ENCODE peak calls at places on chromosomes 16 and 17, in five cellular contexts. E, V, M, Q and H are unnamed samples.
A peak's percentile ranks its signal among the peaks of the same experiment; 100 is the strongest.

GRCh38 chr16:48317614-48318013 is 67.6 kb downstream of the SIAH1 start:
- DNase-seq in E (no peak), V (no peak), Q (peak; percentile 89), M (peak; percentile 48), H (peak; percentile 24)

GRCh38 chr17:48484256-48484655 is 46.6 kb downstream of the HOXB1 start:
- DNase-seq in Q (peak; percentile 87), E (no peak), M (no peak), V (no peak), H (no peak)

GRCh38 chr16:66551362-66551761 is 1.0 kb upstream of the CKLF start:
- DNase-seq in Q (peak; percentile 24), E (peak; percentile 68), M (no peak), V (no peak), H (peak; percentile 38)

GRCh38 chr17:17824780-17825614 is 11.8 kb downstream of the SREBF1 start:
- DNase-seq in V (no peak), E (no peak), Q (no peak), M (no peak), H (no peak)

GRCh38 chr16:46482895-46483294 is 138.3 kb downstream of the SHCBP1 start:
- DNase-seq in Q (no peak), M (no peak), E (no peak), V (no peak), H (no peak)

GRCh38 chr17:4072487-4073157 is 70.2 kb downstream of the ZZEF1 start:
- DNase-seq in Q (peak; percentile 72), M (peak; percentile 43), V (no peak), E (no peak), H (no peak)

GRCh38 chr17:72514321-72514861 is 393.6 kb downstream of the SOX9 start:
- DNase-seq in Q (peak; percentile 82), M (no peak), V (no peak), E (no peak), H (no peak)

GRCh38 chr16:29009838-29010166 is 24.9 kb downstream of the LAT start:
- DNase-seq in E (no peak), M (no peak), Q (no peak), V (no peak), H (no peak)

GRCh38 chr17:78991017-78991783 is 11.5 kb upstream of the LGALS3BP start:
- DNase-seq in M (no peak), Q (no peak), V (peak; percentile 5), E (no peak), H (no peak)

GRCh38 chr17:64005734-64006167 is 7.6 kb downstream of the PRR29 start:
- DNase-seq in M (no peak), E (no peak), Q (no peak), V (no peak), H (no peak)

GRCh38 chr17:63519972-63520882 is 2.9 kb upstream of the KCNH6 start:
- DNase-seq in E (no peak), V (no peak), Q (no peak), M (no peak), H (no peak)

GRCh38 chr16:78240459-78241222 is 141.2 kb downstream of the WWOX start:
- DNase-seq in M (peak; percentile 84), V (no peak), Q (no peak), E (no peak), H (peak; percentile 50)

GRCh38 chr16:57538235-57538711 is 1.9 kb upstream of the CCDC102A start:
- DNase-seq in V (no peak), Q (no peak), E (no peak), M (no peak), H (no peak)

GRCh38 chr17:76681222-76682137 is 29.3 kb downstream of the MXRA7 start:
- DNase-seq in Q (peak; percentile 52), V (peak; percentile 68), E (peak; percentile 87), M (peak; percentile 60), H (peak; percentile 69)

GRCh38 chr17:1713160-1713877 is 3.1 kb upstream of the TLCD2 start:
- DNase-seq in M (no peak), E (no peak), V (no peak), Q (peak; percentile 18), H (no peak)

GRCh38 chr17:49287481-49287880 is 56.9 kb upstream of the PHOSPHO1 start:
- DNase-seq in E (no peak), M (no peak), V (no peak), Q (no peak), H (no peak)

GRCh38 chr17:73798111-73798748 is 154.0 kb upstream of the SDK2 start:
- DNase-seq in E (no peak), M (peak; percentile 87), Q (peak; percentile 94), V (no peak), H (peak; percentile 99)

GRCh38 chr16:84566580-84567244 is 51.2 kb downstream of the COTL1 start:
- DNase-seq in M (no peak), E (no peak), V (no peak), Q (no peak), H (no peak)

GRCh38 chr17:64741924-64742670 is 80.0 kb upstream of the SMURF2 start:
- DNase-seq in E (no peak), M (no peak), Q (peak; percentile 72), V (peak; percentile 35), H (no peak)

GRCh38 chr17:21275047-21275578 is 9.4 kb upstream of the MAP2K3 start:
- DNase-seq in Q (no peak), E (no peak), M (no peak), V (no peak), H (no peak)

GRCh38 chr17:70138309-70138865 is 30.9 kb upstream of the KCNJ2 start:
- DNase-seq in M (no peak), Q (peak; percentile 88), E (no peak), V (no peak), H (no peak)

GRCh38 chr17:35390156-35390555 is 16.7 kb upstream of the SLFN11 start:
- DNase-seq in V (no peak), M (no peak), Q (no peak), E (no peak), H (no peak)

GRCh38 chr17:55717898-55718735 is 4.5 kb downstream of the TMEM100 start:
- DNase-seq in M (peak; percentile 55), V (peak; percentile 51), Q (peak; percentile 58), E (peak; percentile 83), H (peak; percentile 80)

GRCh38 chr16:10859020-10859419 is 18.0 kb upstream of the CIITA start:
- DNase-seq in V (no peak), E (no peak), M (no peak), Q (no peak), H (no peak)

GRCh38 chr16:10866196-10866976 is 10.6 kb upstream of the CIITA start:
- DNase-seq in M (no peak), Q (peak; percentile 17), V (peak; percentile 64), E (no peak), H (no peak)

GRCh38 chr16:10858203-10858602 is 18.8 kb upstream of the CIITA start:
- DNase-seq in E (no peak), Q (no peak), M (peak; percentile 21), V (no peak), H (no peak)

GRCh38 chr16:10859650-10860049 is 17.4 kb upstream of the CIITA start:
- DNase-seq in Q (no peak), V (no peak), M (peak; percentile 87), E (no peak), H (peak; percentile 75)

DNA sequence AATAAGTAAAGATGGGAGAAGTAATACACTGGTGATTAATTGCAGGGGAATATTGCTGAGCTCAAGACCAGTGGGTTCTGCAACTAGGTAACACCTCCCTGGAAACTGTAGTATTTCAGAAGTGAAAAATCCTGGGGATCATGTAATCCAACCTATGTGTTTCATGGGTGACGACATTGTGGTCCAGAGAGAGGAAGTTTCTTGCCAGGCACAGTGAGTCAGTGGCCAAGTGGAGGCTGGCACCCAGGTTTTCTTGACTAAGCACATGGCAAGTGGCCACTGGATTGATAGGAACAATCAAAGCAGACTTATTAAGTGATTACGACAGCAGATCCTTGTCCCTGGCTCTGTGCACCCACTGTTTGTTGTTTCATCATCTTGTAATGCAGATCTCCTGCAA is 14.6 kb upstream of the CIITA start:
- DNase-seq in Q (peak; percentile 92), V (no peak), E (no peak), M (peak; percentile 99), H (peak; percentile 99)
- TF ChIP-seq CTCF in Q (no peak), V (no peak), E (no peak), M (no peak), H (no peak)

DNA sequence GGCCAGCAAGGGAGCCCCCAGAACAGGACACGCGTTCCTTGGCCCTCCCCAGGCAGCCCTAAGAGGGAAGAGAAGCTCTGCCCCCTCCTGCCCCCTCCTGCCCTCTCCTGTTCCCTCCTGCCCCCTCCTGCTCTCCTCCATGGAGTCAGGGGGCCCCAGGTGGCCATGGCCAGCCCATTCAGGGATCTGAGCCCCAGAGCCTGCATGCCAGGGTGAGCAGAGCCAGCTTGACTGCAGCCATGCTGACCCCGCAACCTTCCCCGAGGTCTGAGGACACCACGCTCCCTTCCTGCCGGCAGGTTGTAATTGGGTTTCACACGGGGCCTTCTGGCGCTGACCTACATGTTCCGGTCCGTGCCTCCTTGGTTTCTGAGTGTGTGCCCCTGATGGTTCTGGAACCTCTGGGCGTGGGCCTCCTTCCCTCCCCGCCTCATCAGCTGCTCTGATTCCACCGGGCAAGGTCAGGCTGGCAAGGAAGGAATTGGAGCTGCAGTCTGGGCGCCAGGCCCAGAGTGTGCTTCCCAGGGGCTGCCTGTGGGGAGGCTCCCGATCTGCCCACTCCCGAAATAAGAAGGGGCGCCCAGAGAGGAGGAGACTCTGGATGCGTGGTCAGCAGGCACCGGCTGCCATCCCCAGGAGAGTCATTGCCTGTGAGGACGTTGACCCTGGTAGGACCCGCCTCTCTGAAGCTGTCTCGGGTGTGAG is 23.7 kb upstream of the NPTX1 start:
- DNase-seq in M (no peak), V (no peak), Q (no peak), E (peak; percentile 43), H (no peak)
- TF ChIP-seq CTCF in M (no peak), V (no peak), Q (no peak), E (no peak), H (no peak)

GRCh38 chr17:60586288-60586974 is 13.6 kb upstream of the PPM1D start:
- DNase-seq in Q (no peak), E (no peak), V (no peak), M (no peak), H (peak; percentile 39)
- TF ChIP-seq CTCF in Q (peak; percentile 15), E (no peak), V (no peak), M (peak; percentile 36), H (peak; percentile 24)

DNA sequence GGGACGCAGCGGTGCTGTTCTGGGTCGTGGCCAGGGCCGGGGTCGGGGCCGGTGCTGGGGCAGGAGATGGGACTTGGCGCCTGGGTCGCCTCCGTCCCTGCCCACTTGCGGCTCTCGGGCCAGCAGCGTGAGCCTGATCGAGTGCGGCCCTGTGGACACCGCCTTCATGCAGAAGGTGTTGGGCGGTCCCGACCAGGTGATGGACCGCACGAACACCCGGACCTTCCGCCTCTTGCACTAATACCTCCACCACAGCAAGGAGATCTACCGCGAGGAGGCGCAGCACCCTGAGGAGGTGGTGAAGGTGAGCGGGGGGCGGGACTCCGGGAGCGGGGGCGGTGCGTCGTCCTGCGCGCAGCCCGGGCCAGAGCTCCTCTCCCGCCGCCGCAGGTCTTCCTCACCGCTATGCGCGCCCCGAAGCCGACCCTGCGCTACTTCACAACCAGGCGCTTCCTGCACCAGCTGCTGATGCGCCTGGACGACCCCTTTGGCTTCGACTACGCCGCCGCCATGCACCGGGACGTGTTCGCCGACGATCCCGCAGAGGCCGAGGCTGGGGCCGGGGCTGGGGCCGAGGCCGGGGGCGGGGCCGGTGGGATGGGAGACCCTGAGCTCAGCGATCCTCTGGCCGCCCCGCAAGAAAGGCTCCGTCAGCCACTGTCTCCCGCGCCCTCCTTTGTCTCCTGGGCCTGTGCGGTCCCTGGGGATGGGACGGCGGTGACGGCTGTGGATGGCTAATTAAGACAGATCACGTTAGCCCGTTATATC is 4.5 kb upstream of the HSD17B1 start:
- DNase-seq in M (peak; percentile 72), Q (peak; percentile 54), V (peak; percentile 62), E (peak; percentile 83), H (peak; percentile 68)
- TF ChIP-seq CTCF in M (peak; percentile 84), Q (peak; percentile 16), V (no peak), E (peak; percentile 35), H (no peak)

GRCh38 chr17:8223356-8224063 is 13.1 kb upstream of the AURKB start:
- DNase-seq in M (peak; percentile 33), E (peak; percentile 72), Q (peak; percentile 50), V (peak; percentile 64), H (peak; percentile 52)
- TF ChIP-seq CTCF in M (peak; percentile 16), E (no peak), Q (peak; percentile 30), V (no peak), H (peak; percentile 6)

GRCh38 chr17:40038882-40039513 is 15.2 kb downstream of the MED24 start:
- DNase-seq in V (peak; percentile 54), Q (peak; percentile 79), M (peak; percentile 47), E (no peak), H (peak; percentile 63)
- TF ChIP-seq CTCF in V (peak; percentile 70), Q (peak; percentile 89), M (peak; percentile 78), E (peak; percentile 49), H (peak; percentile 35)